ENCODE peak calls at places on chromosome 1, in eight cellular contexts. O is posterior cingulate gyrus, B is fibroblast of lung, A is SW480, I is HS-5, G is right atrium auricular region, W is AG08395, Y is memory B cell. R is an unnamed sample.

GRCh38 chr1:54995835-54996234 is 2.9 kb upstream of the BSND start:
- DNase-seq in O (peak; percentile 31), B (no peak), A (no peak), I (no peak), G (no peak), W (no peak), Y (no peak), R (no peak)

GRCh38 chr1:203152158-203153034 is 23.2 kb downstream of the MYBPH start:
- DNase-seq in O (peak; percentile 73), B (peak; percentile 92), A (peak; percentile 50), I (no peak), G (no peak), W (peak; percentile 70), Y (no peak), R (no peak)

GRCh38 chr1:170296642-170297041 is 150.9 kb downstream of the NTMT2 start:
- DNase-seq in O (no peak), B (peak; percentile 39), A (peak; percentile 38), I (no peak), G (no peak), W (peak; percentile 39), Y (no peak), R (no peak)

GRCh38 chr1:62428351-62428750 is 8.5 kb upstream of the USP1 start:
- DNase-seq in O (no peak), B (peak; percentile 38), A (no peak), I (no peak), G (no peak), W (no peak), Y (no peak), R (no peak)

GRCh38 chr1:240577095-240577494 is 34.9 kb downstream of the GREM2 start:
- DNase-seq in O (no peak), B (no peak), A (no peak), I (no peak), G (no peak), W (no peak), Y (no peak), R (no peak)

GRCh38 chr1:222546548-222547259 is 1.2 kb downstream of the HHIPL2 start:
- DNase-seq in O (no peak), B (peak; percentile 78), A (peak; percentile 25), I (peak; percentile 58), G (peak; percentile 71), W (peak; percentile 93), Y (no peak), R (no peak)

GRCh38 chr1:30764939-30765582 is 7.5 kb upstream of the LAPTM5 start:
- DNase-seq in O (peak; percentile 28), B (no peak), A (no peak), I (no peak), G (no peak), W (no peak), Y (no peak), R (no peak)

GRCh38 chr1:19038096-19038495 is 81.6 kb upstream of the IFFO2 start:
- DNase-seq in O (peak; percentile 1), B (no peak), A (no peak), I (no peak), G (no peak), W (no peak), Y (no peak), R (no peak)

GRCh38 chr1:175877939-175878730 is 134.7 kb upstream of the TNR start:
- DNase-seq in O (peak; percentile 84), B (no peak), A (no peak), I (no peak), G (no peak), W (no peak), Y (no peak), R (no peak)

GRCh38 chr1:45892068-45892785 is 88.8 kb downstream of the MAST2 start:
- DNase-seq in O (no peak), B (peak; percentile 94), A (peak; percentile 86), I (peak; percentile 91), G (no peak), W (peak; percentile 73), Y (no peak), R (peak; percentile 58)

GRCh38 chr1:32334864-32335618 is 992 bp downstream of the MARCKSL1 start:
- DNase-seq in O (peak; percentile 84), B (peak; percentile 37), A (peak; percentile 47), I (no peak), G (no peak), W (peak; percentile 57), Y (peak; percentile 68), R (no peak)

GRCh38 chr1:22736496-22737088 is 26.0 kb downstream of the EPHB2 start:
- DNase-seq in O (no peak), B (no peak), A (no peak), I (no peak), G (no peak), W (no peak), Y (no peak), R (no peak)

GRCh38 chr1:51583532-51583931 is 33.4 kb upstream of the OSBPL9 start:
- DNase-seq in O (peak; percentile 91), B (peak; percentile 95), A (no peak), I (no peak), G (peak; percentile 95), W (peak; percentile 52), Y (no peak), R (peak; percentile 12)

GRCh38 chr1:230836801-230837200 is 31.5 kb downstream of the C1orf198 start:
- DNase-seq in O (no peak), B (no peak), A (no peak), I (no peak), G (peak; percentile 5), W (no peak), Y (no peak), R (no peak)

GRCh38 chr1:16326833-16327404 is 25.4 kb downstream of the FBXO42 start:
- DNase-seq in O (no peak), B (no peak), A (no peak), I (no peak), G (no peak), W (no peak), Y (no peak), R (no peak)

GRCh38 chr1:170321113-170321512 is 175.4 kb downstream of the NTMT2 start:
- DNase-seq in O (no peak), B (peak; percentile 89), A (no peak), I (no peak), G (no peak), W (no peak), Y (no peak), R (no peak)

GRCh38 chr1:224726783-224727182 is 110.7 kb downstream of the CNIH3 start:
- DNase-seq in O (no peak), B (peak; percentile 96), A (peak; percentile 97), I (peak; percentile 79), G (peak; percentile 62), W (peak; percentile 95), Y (no peak), R (no peak)

GRCh38 chr1:89918794-89919155 is 76.1 kb upstream of the ZNF326 start:
- DNase-seq in O (no peak), B (no peak), A (no peak), I (no peak), G (no peak), W (no peak), Y (no peak), R (no peak)

GRCh38 chr1:230047114-230047865 is 19.7 kb upstream of the GALNT2 start:
- DNase-seq in O (no peak), B (peak; percentile 29), A (peak; percentile 25), I (no peak), G (no peak), W (no peak), Y (no peak), R (no peak)

GRCh38 chr1:111399792-111400610 is 27.5 kb downstream of the OVGP1 start:
- DNase-seq in O (no peak), B (peak; percentile 20), A (peak; percentile 6), I (peak; percentile 22), G (peak; percentile 71), W (peak; percentile 73), Y (peak; percentile 36), R (peak; percentile 60)

GRCh38 chr1:1928231-1929101 is 9.4 kb upstream of the TMEM52 start:
- DNase-seq in O (no peak), B (no peak), A (no peak), I (no peak), G (no peak), W (no peak), Y (no peak), R (no peak)

GRCh38 chr1:232974971-232975370 is 24.6 kb downstream of the NTPCR start:
- DNase-seq in O (no peak), B (peak; percentile 88), A (no peak), I (no peak), G (peak; percentile 32), W (no peak), Y (no peak), R (peak; percentile 68)

GRCh38 chr1:237953238-237953637 is 62.5 kb upstream of the ZP4 start:
- DNase-seq in O (no peak), B (no peak), A (peak; percentile 6), I (no peak), G (no peak), W (no peak), Y (no peak), R (no peak)

GRCh38 chr1:14340244-14340800 is 258.2 kb upstream of the KAZN start:
- DNase-seq in O (no peak), B (peak; percentile 75), A (no peak), I (no peak), G (no peak), W (peak; percentile 16), Y (no peak), R (no peak)

GRCh38 chr1:179144621-179145020 is 62.8 kb downstream of the TOR3A start:
- DNase-seq in O (no peak), B (peak; percentile 30), A (no peak), I (peak; percentile 72), G (no peak), W (no peak), Y (no peak), R (no peak)

GRCh38 chr1:10726355-10726754 is 70.1 kb downstream of the CASZ1 start:
- DNase-seq in O (no peak), B (no peak), A (no peak), I (no peak), G (no peak), W (no peak), Y (no peak), R (peak; percentile 85)